ENCODE peak calls at places on chromosome 17, in eight cellular contexts. L is stomach, P is esophagus muscularis mucosa, G is tibial nerve, I is MM.1S, O is gastrocnemius medialis, R is mucosa of descending colon, W is heart right ventricle. D is an unnamed sample.

GRCh38 chr17:8209909-8210760 is at the start of gene AURKB:
- DNase-seq in L (peak; percentile 95), P (peak; percentile 98), G (peak; percentile 98), I (peak; percentile 98), O (peak; percentile 93), R (peak; percentile 98), W (peak; percentile 88), D (peak; percentile 90)

GRCh38 chr17:73546770-73547345 is 97.4 kb downstream of the SDK2 start:
- DNase-seq in L (peak; percentile 39), P (no peak), G (peak; percentile 25), I (peak; percentile 18), O (no peak), R (peak; percentile 83), W (peak; percentile 26), D (no peak)

GRCh38 chr17:9677411-9677810 is 32.1 kb downstream of the USP43 start:
- DNase-seq in L (no peak), P (no peak), G (no peak), I (no peak), O (no peak), R (no peak), W (no peak), D (no peak)

GRCh38 chr17:66464921-66465320 is 162.5 kb downstream of the PRKCA start:
- DNase-seq in L (no peak), P (no peak), G (no peak), I (no peak), O (no peak), R (no peak), W (no peak), D (no peak)

GRCh38 chr17:44960654-44961053 is 7.4 kb downstream of the C1QL1 start:
- DNase-seq in L (no peak), P (no peak), G (no peak), I (no peak), O (no peak), R (no peak), W (no peak), D (no peak)

GRCh38 chr17:3892095-3892998 is 506 bp downstream of the CAMKK1 start:
- DNase-seq in L (peak; percentile 65), P (peak; percentile 94), G (peak; percentile 77), I (peak; percentile 23), O (peak; percentile 66), R (peak; percentile 75), W (peak; percentile 71), D (peak; percentile 59)

GRCh38 chr17:57570740-57571344 is 174.3 kb downstream of the CCDC182 start:
- DNase-seq in L (no peak), P (no peak), G (no peak), I (no peak), O (no peak), R (no peak), W (no peak), D (no peak)

GRCh38 chr17:8362651-8363332 is 13.7 kb downstream of the KRABD2 start:
- DNase-seq in L (no peak), P (no peak), G (no peak), I (no peak), O (no peak), R (no peak), W (no peak), D (no peak)

GRCh38 chr17:2177235-2177811 is 122.4 kb downstream of the HIC1 start:
- DNase-seq in L (no peak), P (no peak), G (no peak), I (no peak), O (no peak), R (no peak), W (no peak), D (no peak)

GRCh38 chr17:11644265-11645212 is 46.3 kb downstream of the DNAH9 start:
- DNase-seq in L (peak; percentile 72), P (peak; percentile 91), G (peak; percentile 76), I (peak; percentile 66), O (peak; percentile 19), R (peak; percentile 87), W (peak; percentile 23), D (no peak)

GRCh38 chr17:72466199-72466598 is 345.4 kb downstream of the SOX9 start:
- DNase-seq in L (peak; percentile 39), P (no peak), G (no peak), I (peak; percentile 60), O (no peak), R (no peak), W (no peak), D (peak; percentile 56)

GRCh38 chr17:50144845-50145531 is 5.5 kb downstream of the PPP1R9B start:
- DNase-seq in L (peak; percentile 44), P (no peak), G (no peak), I (no peak), O (no peak), R (no peak), W (peak; percentile 66), D (no peak)

GRCh38 chr17:73121513-73121912 is 29.0 kb upstream of the SLC39A11 start:
- DNase-seq in L (no peak), P (no peak), G (no peak), I (no peak), O (no peak), R (no peak), W (no peak), D (no peak)

DNA sequence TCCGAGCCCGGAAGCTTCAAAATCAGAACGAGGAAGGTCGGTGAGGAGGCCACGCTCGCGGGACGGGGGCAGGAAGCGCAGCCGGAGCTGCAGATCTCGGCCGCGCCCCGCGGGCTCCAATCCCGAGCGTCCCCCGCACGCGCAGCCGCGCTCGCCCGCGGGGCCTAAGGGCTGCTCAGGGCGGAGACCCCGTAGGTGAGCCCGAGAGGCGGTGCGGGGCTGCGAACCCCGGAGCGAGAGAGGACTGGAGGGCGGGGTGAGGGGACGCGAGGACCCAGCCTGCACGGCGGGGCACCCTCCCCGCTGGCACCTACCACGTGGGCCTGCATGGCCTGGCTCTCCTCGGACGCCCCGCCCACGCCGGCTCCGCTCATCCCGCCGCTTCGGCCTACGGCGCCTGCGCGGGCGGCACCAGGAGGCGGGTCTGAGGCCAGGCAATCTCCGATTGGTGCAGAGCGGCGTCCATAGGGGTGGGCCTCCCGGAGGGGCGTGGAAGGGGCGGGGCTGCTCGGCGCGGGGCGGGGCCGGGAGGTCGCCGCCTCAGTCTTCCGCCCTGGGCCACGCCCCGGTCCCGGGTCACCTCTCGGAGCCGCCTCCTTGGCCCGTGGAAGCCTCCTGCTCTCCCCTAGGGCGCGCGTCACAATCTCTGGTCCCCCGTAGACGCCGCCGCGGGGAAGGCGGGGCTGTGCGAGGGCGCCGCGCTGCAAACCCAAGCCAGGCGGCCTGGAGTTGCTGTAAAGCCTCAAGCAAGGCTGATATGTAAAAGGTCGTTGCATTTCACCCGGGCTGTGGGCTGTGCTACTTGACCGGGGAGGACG is 27.8 kb upstream of the METRNL start:
- DNase-seq in L (peak; percentile 97), P (peak; percentile 99), G (peak; percentile 90), I (peak; percentile 92), O (peak; percentile 93), R (peak; percentile 96), W (peak; percentile 98), D (peak; percentile 99)
- TF ChIP-seq CTCF in L (no peak), P (no peak), G (no peak), I (no peak), O (no peak), R (no peak), W (no peak), D (no peak)

GRCh38 chr17:43648916-43649315 is 12.8 kb downstream of the MEOX1 start:
- DNase-seq in L (no peak), P (no peak), G (no peak), I (no peak), O (no peak), R (no peak), W (no peak), D (no peak)

GRCh38 chr17:43645450-43645764 is 16.3 kb downstream of the MEOX1 start:
- DNase-seq in L (no peak), P (no peak), G (no peak), I (no peak), O (no peak), R (no peak), W (no peak), D (no peak)

GRCh38 chr17:43641416-43641815 is 20.3 kb downstream of the MEOX1 start:
- DNase-seq in L (no peak), P (no peak), G (no peak), I (no peak), O (no peak), R (no peak), W (no peak), D (no peak)

GRCh38 chr17:43644081-43644480 is 17.6 kb downstream of the MEOX1 start:
- DNase-seq in L (no peak), P (no peak), G (no peak), I (no peak), O (no peak), R (no peak), W (no peak), D (no peak)

GRCh38 chr17:43645765-43646481 is 15.8 kb downstream of the MEOX1 start:
- DNase-seq in L (peak; percentile 45), P (no peak), G (peak; percentile 57), I (no peak), O (peak; percentile 32), R (peak; percentile 42), W (peak; percentile 86), D (no peak)
- H3K4me3 ChIP-seq in L (peak overlapping the region; percentile 53), P (peak overlapping the region; percentile 49), G (peak overlapping the region; percentile 62), I (no peak overlapping the region), O (peak overlapping the region; percentile 51), R (no peak overlapping the region), W (peak overlapping the region; percentile 41), D (no peak overlapping the region)

GRCh38 chr17:53344778-53345177 is 477.9 kb upstream of the KIF2B start:
- DNase-seq in L (no peak), P (no peak), G (no peak), I (no peak), O (no peak), R (peak; percentile 52), W (no peak), D (no peak)
- TF ChIP-seq CTCF in L (no peak), P (no peak), G (no peak), I (no peak), O (no peak), R (no peak), W (no peak), D (no peak)

DNA sequence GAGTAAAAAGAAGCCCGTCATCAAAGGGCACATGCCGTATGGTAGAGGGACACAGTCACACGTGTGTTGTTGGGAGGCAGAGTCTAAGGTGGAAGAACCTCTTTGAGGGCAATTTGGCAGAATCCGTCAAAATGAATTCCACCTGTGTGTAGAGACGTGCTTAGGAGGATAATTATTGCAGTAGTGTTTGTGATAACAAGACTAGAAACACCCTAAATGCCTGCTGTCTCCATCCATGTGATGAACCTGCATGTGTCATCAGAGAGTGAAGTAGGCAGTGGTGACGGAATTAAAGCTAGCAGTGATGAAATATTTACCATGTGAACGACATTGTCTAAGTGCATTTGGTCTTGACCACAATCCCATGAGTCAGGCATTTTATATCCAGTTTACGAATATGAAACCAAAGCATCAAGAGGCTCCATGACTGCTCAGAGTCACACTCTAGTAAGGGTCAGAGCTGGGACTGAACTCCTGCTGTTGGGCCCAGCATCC is 61.3 kb upstream of the ADORA2B start:
- DNase-seq in L (no peak), P (no peak), G (no peak), I (no peak), O (no peak), R (no peak), W (no peak), D (no peak)
- H3K4me3 ChIP-seq in L (no peak overlapping the region), P (no peak overlapping the region), G (no peak overlapping the region), I (no peak overlapping the region), O (no peak overlapping the region), R (no peak overlapping the region), W (no peak overlapping the region), D (no peak overlapping the region)

GRCh38 chr17:48023408-48024148 is 14.0 kb downstream of the COPZ2 start:
- DNase-seq in L (peak; percentile 92), P (no peak), G (peak; percentile 64), I (peak; percentile 69), O (peak; percentile 63), R (peak; percentile 82), W (peak; percentile 84), D (peak; percentile 61)
- TF ChIP-seq CTCF in L (peak; percentile 28), P (no peak), G (peak; percentile 15), I (peak; percentile 9), O (peak; percentile 47), R (peak; percentile 7), W (no peak), D (peak; percentile 16)